ENCODE peak calls at places on chromosomes 4 and X, in seven cellular contexts. X is AG20443, A is DMS153, N is neural crest cell, R is T-helper 2 cell, V is activated T-cell treated with anti-CD3 and anti-CD28 coated beads for 48 hours, M is T1000. J is an unnamed sample.

GRCh38 chrX:69968956-69969355 is 80.8 kb downstream of the AWAT2 start:
- DNase-seq in V (no peak), A (no peak), X (no peak), R (no peak), M (no peak), N (no peak), J (no peak)

GRCh38 chrX:103878466-103879151 is 46.6 kb upstream of the RAB9B start:
- DNase-seq in N (no peak), R (no peak), M (no peak), A (no peak), V (no peak), X (peak; percentile 56), J (no peak)

GRCh38 chr4:173448557-173448918 is 49.6 kb upstream of the SCRG1 start:
- DNase-seq in X (no peak), M (no peak), A (peak; percentile 36), V (no peak), N (no peak), R (no peak), J (no peak)

GRCh38 chrX:136954930-136955329 is 74.4 kb upstream of the RBMX start:
- DNase-seq in X (peak; percentile 10), R (no peak), A (peak; percentile 2), N (no peak), M (no peak), V (no peak), J (no peak)

GRCh38 chrX:44873415-44874270 is 655 bp downstream of the KDM6A start:
- DNase-seq in M (no peak), R (peak; percentile 35), V (peak; percentile 33), N (peak; percentile 15), X (peak; percentile 30), A (no peak), J (no peak)

GRCh38 chr4:102501635-102502382 is 650 bp downstream of the NFKB1 start:
- DNase-seq in N (peak; percentile 49), X (peak; percentile 88), V (peak; percentile 54), M (peak; percentile 34), A (peak; percentile 54), R (peak; percentile 53), J (peak; percentile 11)

GRCh38 chr4:94566420-94566819 is 114.7 kb downstream of the PDLIM5 start:
- DNase-seq in R (no peak), A (no peak), M (no peak), V (no peak), X (no peak), N (no peak), J (no peak)

GRCh38 chr4:16443504-16444088 is 217.3 kb upstream of the TAPT1 start:
- DNase-seq in M (no peak), X (peak; percentile 57), A (peak; percentile 29), R (no peak), V (no peak), N (no peak), J (no peak)

GRCh38 chr4:128574706-128575105 is 234.8 kb upstream of the JADE1 start:
- DNase-seq in A (peak; percentile 17), N (peak; percentile 59), M (no peak), X (peak; percentile 30), V (peak; percentile 60), R (peak; percentile 44), J (no peak)

GRCh38 chr4:107701565-107701964 is 18.5 kb downstream of the PAPSS1 start:
- DNase-seq in N (no peak), A (no peak), X (no peak), R (no peak), M (no peak), V (no peak), J (no peak)

GRCh38 chr4:54958236-54958635 is 167.2 kb downstream of the KDR start:
- DNase-seq in M (no peak), V (no peak), R (no peak), X (no peak), N (no peak), A (no peak), J (no peak)

GRCh38 chr4:24179201-24179840 is 289.5 kb upstream of the PPARGC1A start:
- DNase-seq in A (no peak), M (no peak), X (no peak), R (no peak), N (no peak), V (no peak), J (no peak)

GRCh38 chr4:121789960-121790829 is 10.9 kb upstream of the EXOSC9 start:
- DNase-seq in X (no peak), A (no peak), V (no peak), R (no peak), N (no peak), M (no peak), J (no peak)

GRCh38 chr4:114036864-114037263 is 57.4 kb upstream of the ARSJ start:
- DNase-seq in N (no peak), X (no peak), R (no peak), A (no peak), M (no peak), V (no peak), J (no peak)

GRCh38 chrX:107825698-107826285 is at the start of gene MID2:
- DNase-seq in R (peak; percentile 33), N (peak; percentile 8), M (peak; percentile 1), V (peak; percentile 40), X (peak; percentile 29), A (peak; percentile 14), J (no peak)

GRCh38 chr4:12118651-12119213 is 690.0 kb upstream of the HS3ST1 start:
- DNase-seq in X (no peak), N (no peak), V (no peak), R (no peak), M (no peak), A (no peak), J (no peak)

GRCh38 chrX:23782863-23783568 is at the start of gene SAT1:
- DNase-seq in A (peak; percentile 85), N (peak; percentile 99), X (peak; percentile 89), V (peak; percentile 89), M (peak; percentile 85), R (peak; percentile 91), J (peak; percentile 8)

GRCh38 chrX:119252716-119253115 is 16.6 kb downstream of the PGRMC1 start:
- DNase-seq in V (no peak), N (no peak), M (no peak), X (no peak), R (no peak), A (no peak), J (no peak)

GRCh38 chr4:188663369-188663768 is 524.1 kb downstream of the TRIML1 start:
- DNase-seq in M (no peak), N (no peak), R (no peak), X (no peak), A (no peak), V (no peak), J (no peak)

GRCh38 chr4:27692098-27692679 is 831.5 kb downstream of the STIM2 start:
- DNase-seq in R (no peak), V (no peak), A (no peak), X (no peak), M (no peak), N (no peak), J (no peak)

GRCh38 chr4:146846882-146847281 is 98.8 kb downstream of the TTC29 start:
- DNase-seq in M (no peak), N (no peak), A (no peak), R (no peak), V (no peak), X (no peak), J (no peak)

GRCh38 chr4:7798215-7798995 is 141.3 kb downstream of the AFAP1 start:
- DNase-seq in X (no peak), V (peak; percentile 12), N (no peak), R (no peak), A (no peak), M (peak; percentile 13), J (no peak)

GRCh38 chr4:47122592-47123291 is 91.4 kb downstream of the GABRB1 start:
- DNase-seq in M (peak; percentile 70), V (peak; percentile 25), N (peak; percentile 65), A (no peak), X (peak; percentile 66), R (peak; percentile 4), J (no peak)

GRCh38 chr4:165199286-165199685 is 8.1 kb upstream of the KLHL2 start:
- DNase-seq in A (no peak), M (no peak), R (no peak), N (no peak), X (no peak), V (no peak), J (no peak)

GRCh38 chr4:74397748-74398426 is 32.9 kb downstream of the EREG start:
- DNase-seq in V (no peak), M (no peak), R (no peak), A (no peak), X (no peak), N (no peak), J (no peak)

GRCh38 chr4:57037982-57038604 is 59.4 kb downstream of the POLR2B start:
- DNase-seq in V (peak; percentile 10), M (peak; percentile 50), N (peak; percentile 70), A (no peak), R (no peak), X (peak; percentile 57), J (no peak)

GRCh38 chrX:150486011-150486410 is 82.4 kb upstream of the MTM1 start:
- DNase-seq in R (peak; percentile 22), N (peak; percentile 24), M (no peak), V (peak; percentile 32), A (peak; percentile 47), X (peak; percentile 48), J (no peak)

GRCh38 chr4:72302981-72303704 is 265.9 kb downstream of the ADAMTS3 start:
- DNase-seq in A (peak; percentile 5), V (peak; percentile 5), M (peak; percentile 10), X (peak; percentile 57), R (peak; percentile 5), N (peak; percentile 58), J (no peak)

J was measured in cortex of kidney.